ENCODE peak calls at places on chromosomes 16 and 17, in nine cellular contexts. One of them, this sample, is unnamed.

GRCh38 chr17:78981010-78981888 is 1.5 kb upstream of the LGALS3BP start:
- DNase-seq in AG04450: no peak
- DNase-seq in CD8-positive, alpha-beta T cell: no peak
- DNase-seq in left ventricle myocardium inferior: no peak
- DNase-seq in fibroblast of pulmonary artery: no peak
- DNase-seq in adrenal gland: no peak
- DNase-seq in hepatocyte: no peak
- DNase-seq in suprapubic skin: no peak
- DNase-seq in Caco-2: no peak
- DNase-seq in this sample: no peak

GRCh38 chr17:44374306-44375195 is 10.9 kb upstream of the FAM171A2 start:
- DNase-seq in fibroblast of pulmonary artery: no peak
- DNase-seq in CD8-positive, alpha-beta T cell: no peak
- DNase-seq in hepatocyte: peak; percentile 64
- DNase-seq in left ventricle myocardium inferior: no peak
- DNase-seq in Caco-2: no peak
- DNase-seq in suprapubic skin: no peak
- DNase-seq in adrenal gland: no peak
- DNase-seq in AG04450: no peak
- DNase-seq in this sample: no peak

GRCh38 chr16:56041556-56042140 is 149.6 kb upstream of the GNAO1 start:
- DNase-seq in suprapubic skin: no peak
- DNase-seq in Caco-2: peak; percentile 73
- DNase-seq in fibroblast of pulmonary artery: no peak
- DNase-seq in hepatocyte: peak; percentile 72
- DNase-seq in CD8-positive, alpha-beta T cell: no peak
- DNase-seq in left ventricle myocardium inferior: no peak
- DNase-seq in adrenal gland: no peak
- DNase-seq in AG04450: no peak
- DNase-seq in this sample: no peak

GRCh38 chr17:41758601-41759000 is 24.2 kb upstream of the HAP1 start:
- DNase-seq in fibroblast of pulmonary artery: no peak
- DNase-seq in adrenal gland: no peak
- DNase-seq in CD8-positive, alpha-beta T cell: no peak
- DNase-seq in AG04450: no peak
- DNase-seq in suprapubic skin: no peak
- DNase-seq in left ventricle myocardium inferior: no peak
- DNase-seq in Caco-2: no peak
- DNase-seq in hepatocyte: no peak
- DNase-seq in this sample: no peak

GRCh38 chr16:64983983-64984382 is 137.9 kb downstream of the CDH11 start:
- DNase-seq in hepatocyte: peak; percentile 81
- DNase-seq in left ventricle myocardium inferior: no peak
- DNase-seq in suprapubic skin: no peak
- DNase-seq in AG04450: peak; percentile 61
- DNase-seq in Caco-2: peak; percentile 51
- DNase-seq in CD8-positive, alpha-beta T cell: no peak
- DNase-seq in fibroblast of pulmonary artery: peak; percentile 90
- DNase-seq in adrenal gland: peak; percentile 10
- DNase-seq in this sample: no peak

GRCh38 chr17:50836826-50837225 is 1.4 kb downstream of the WFIKKN2 start:
- DNase-seq in fibroblast of pulmonary artery: no peak
- DNase-seq in CD8-positive, alpha-beta T cell: no peak
- DNase-seq in left ventricle myocardium inferior: no peak
- DNase-seq in suprapubic skin: no peak
- DNase-seq in hepatocyte: no peak
- DNase-seq in adrenal gland: no peak
- DNase-seq in AG04450: no peak
- DNase-seq in Caco-2: no peak
- DNase-seq in this sample: no peak

GRCh38 chr17:29162909-29163341 is 17.3 kb downstream of the MYO18A start:
- DNase-seq in hepatocyte: no peak
- DNase-seq in left ventricle myocardium inferior: no peak
- DNase-seq in adrenal gland: no peak
- DNase-seq in CD8-positive, alpha-beta T cell: no peak
- DNase-seq in Caco-2: no peak
- DNase-seq in suprapubic skin: no peak
- DNase-seq in AG04450: no peak
- DNase-seq in fibroblast of pulmonary artery: no peak
- DNase-seq in this sample: no peak

GRCh38 chr16:57728336-57729181 is 7.0 kb upstream of the KATNB1 start:
- DNase-seq in hepatocyte: no peak
- DNase-seq in left ventricle myocardium inferior: no peak
- DNase-seq in adrenal gland: no peak
- DNase-seq in suprapubic skin: no peak
- DNase-seq in fibroblast of pulmonary artery: no peak
- DNase-seq in AG04450: no peak
- DNase-seq in Caco-2: no peak
- DNase-seq in CD8-positive, alpha-beta T cell: no peak
- DNase-seq in this sample: no peak

GRCh38 chr16:77439106-77439505 is 4.3 kb upstream of the ADAMTS18 start:
- DNase-seq in adrenal gland: no peak
- DNase-seq in left ventricle myocardium inferior: no peak
- DNase-seq in Caco-2: no peak
- DNase-seq in suprapubic skin: no peak
- DNase-seq in fibroblast of pulmonary artery: no peak
- DNase-seq in hepatocyte: no peak
- DNase-seq in CD8-positive, alpha-beta T cell: no peak
- DNase-seq in AG04450: no peak
- DNase-seq in this sample: no peak

GRCh38 chr17:29569245-29569950 is 897 bp downstream of the TP53I13 start:
- DNase-seq in fibroblast of pulmonary artery: no peak
- DNase-seq in Caco-2: no peak
- DNase-seq in hepatocyte: no peak
- DNase-seq in left ventricle myocardium inferior: no peak
- DNase-seq in AG04450: no peak
- DNase-seq in adrenal gland: no peak
- DNase-seq in CD8-positive, alpha-beta T cell: no peak
- DNase-seq in suprapubic skin: peak; percentile 76
- DNase-seq in this sample: no peak

GRCh38 chr16:84294196-84295142 is at the start of gene WFDC1:
- DNase-seq in suprapubic skin: no peak
- DNase-seq in hepatocyte: peak; percentile 32
- DNase-seq in CD8-positive, alpha-beta T cell: no peak
- DNase-seq in AG04450: no peak
- DNase-seq in adrenal gland: peak; percentile 6
- DNase-seq in Caco-2: no peak
- DNase-seq in fibroblast of pulmonary artery: peak; percentile 20
- DNase-seq in left ventricle myocardium inferior: peak; percentile 19
- DNase-seq in this sample: no peak

GRCh38 chr17:69502488-69502887 is 88.0 kb downstream of the MAP2K6 start:
- DNase-seq in CD8-positive, alpha-beta T cell: no peak
- DNase-seq in hepatocyte: no peak
- DNase-seq in AG04450: no peak
- DNase-seq in adrenal gland: no peak
- DNase-seq in fibroblast of pulmonary artery: no peak
- DNase-seq in left ventricle myocardium inferior: no peak
- DNase-seq in suprapubic skin: no peak
- DNase-seq in Caco-2: no peak
- DNase-seq in this sample: no peak

GRCh38 chr17:69503711-69504110 is 89.2 kb downstream of the MAP2K6 start:
- DNase-seq in adrenal gland: no peak
- DNase-seq in CD8-positive, alpha-beta T cell: no peak
- DNase-seq in suprapubic skin: no peak
- DNase-seq in Caco-2: no peak
- DNase-seq in AG04450: no peak
- DNase-seq in fibroblast of pulmonary artery: no peak
- DNase-seq in hepatocyte: no peak
- DNase-seq in left ventricle myocardium inferior: no peak
- DNase-seq in this sample: no peak

GRCh38 chr17:69505740-69506139 is 91.2 kb downstream of the MAP2K6 start:
- DNase-seq in Caco-2: no peak
- DNase-seq in CD8-positive, alpha-beta T cell: no peak
- DNase-seq in adrenal gland: no peak
- DNase-seq in hepatocyte: no peak
- DNase-seq in suprapubic skin: no peak
- DNase-seq in AG04450: no peak
- DNase-seq in left ventricle myocardium inferior: no peak
- DNase-seq in fibroblast of pulmonary artery: no peak
- DNase-seq in this sample: no peak

GRCh38 chr17:69508814-69509213 is 94.3 kb downstream of the MAP2K6 start:
- DNase-seq in Caco-2: no peak
- DNase-seq in left ventricle myocardium inferior: no peak
- DNase-seq in suprapubic skin: no peak
- DNase-seq in adrenal gland: no peak
- DNase-seq in CD8-positive, alpha-beta T cell: no peak
- DNase-seq in fibroblast of pulmonary artery: no peak
- DNase-seq in AG04450: no peak
- DNase-seq in hepatocyte: no peak
- DNase-seq in this sample: no peak

GRCh38 chr17:69506489-69506888 is 92.0 kb downstream of the MAP2K6 start:
- DNase-seq in CD8-positive, alpha-beta T cell: no peak
- DNase-seq in left ventricle myocardium inferior: no peak
- DNase-seq in hepatocyte: no peak
- DNase-seq in AG04450: no peak
- DNase-seq in Caco-2: peak; percentile 25
- DNase-seq in suprapubic skin: no peak
- DNase-seq in fibroblast of pulmonary artery: no peak
- DNase-seq in adrenal gland: no peak
- DNase-seq in this sample: no peak
- TF ChIP-seq CTCF in CD8-positive, alpha-beta T cell: no peak
- TF ChIP-seq CTCF in left ventricle myocardium inferior: peak; percentile 14
- TF ChIP-seq CTCF in hepatocyte: peak; percentile 3
- TF ChIP-seq CTCF in AG04450: peak; percentile 48
- TF ChIP-seq CTCF in Caco-2: peak; percentile 50
- TF ChIP-seq CTCF in suprapubic skin: no peak
- TF ChIP-seq CTCF in fibroblast of pulmonary artery: peak; percentile 17
- TF ChIP-seq CTCF in adrenal gland: no peak
- TF ChIP-seq CTCF in this sample: no peak

GRCh38 chr16:30142672-30143346 is 19.8 kb upstream of the MAPK3 start:
- DNase-seq in left ventricle myocardium inferior: no peak
- DNase-seq in Caco-2: peak; percentile 23
- DNase-seq in adrenal gland: peak; percentile 41
- DNase-seq in AG04450: no peak
- DNase-seq in suprapubic skin: no peak
- DNase-seq in hepatocyte: peak; percentile 16
- DNase-seq in CD8-positive, alpha-beta T cell: peak; percentile 28
- DNase-seq in fibroblast of pulmonary artery: no peak
- DNase-seq in this sample: no peak
- TF ChIP-seq CTCF in left ventricle myocardium inferior: no peak
- TF ChIP-seq CTCF in Caco-2: no peak
- TF ChIP-seq CTCF in adrenal gland: no peak
- TF ChIP-seq CTCF in AG04450: no peak
- TF ChIP-seq CTCF in suprapubic skin: no peak
- TF ChIP-seq CTCF in hepatocyte: peak; percentile 22
- TF ChIP-seq CTCF in CD8-positive, alpha-beta T cell: peak; percentile 44
- TF ChIP-seq CTCF in fibroblast of pulmonary artery: no peak
- TF ChIP-seq CTCF in this sample: peak; percentile 42

GRCh38 chr17:8955021-8955420 is 10.5 kb downstream of the PIK3R5 start:
- DNase-seq in suprapubic skin: no peak
- DNase-seq in hepatocyte: no peak
- DNase-seq in adrenal gland: no peak
- DNase-seq in left ventricle myocardium inferior: no peak
- DNase-seq in AG04450: no peak
- DNase-seq in Caco-2: no peak
- DNase-seq in fibroblast of pulmonary artery: no peak
- DNase-seq in CD8-positive, alpha-beta T cell: no peak
- DNase-seq in this sample: no peak

GRCh38 chr17:8957721-8958120 is 7.8 kb downstream of the PIK3R5 start:
- DNase-seq in left ventricle myocardium inferior: no peak
- DNase-seq in CD8-positive, alpha-beta T cell: no peak
- DNase-seq in suprapubic skin: no peak
- DNase-seq in Caco-2: no peak
- DNase-seq in fibroblast of pulmonary artery: no peak
- DNase-seq in AG04450: no peak
- DNase-seq in hepatocyte: no peak
- DNase-seq in adrenal gland: no peak
- DNase-seq in this sample: no peak

GRCh38 chr17:8955560-8955959 is 9.9 kb downstream of the PIK3R5 start:
- DNase-seq in suprapubic skin: no peak
- DNase-seq in adrenal gland: peak; percentile 35
- DNase-seq in left ventricle myocardium inferior: no peak
- DNase-seq in Caco-2: no peak
- DNase-seq in AG04450: no peak
- DNase-seq in CD8-positive, alpha-beta T cell: no peak
- DNase-seq in fibroblast of pulmonary artery: no peak
- DNase-seq in hepatocyte: no peak
- DNase-seq in this sample: no peak

GRCh38 chr17:8954339-8954738 is 11.2 kb downstream of the PIK3R5 start:
- DNase-seq in suprapubic skin: no peak
- DNase-seq in adrenal gland: peak; percentile 60
- DNase-seq in CD8-positive, alpha-beta T cell: peak; percentile 90
- DNase-seq in left ventricle myocardium inferior: peak; percentile 64
- DNase-seq in hepatocyte: no peak
- DNase-seq in AG04450: no peak
- DNase-seq in Caco-2: no peak
- DNase-seq in fibroblast of pulmonary artery: no peak
- DNase-seq in this sample: peak; percentile 79

DNA sequence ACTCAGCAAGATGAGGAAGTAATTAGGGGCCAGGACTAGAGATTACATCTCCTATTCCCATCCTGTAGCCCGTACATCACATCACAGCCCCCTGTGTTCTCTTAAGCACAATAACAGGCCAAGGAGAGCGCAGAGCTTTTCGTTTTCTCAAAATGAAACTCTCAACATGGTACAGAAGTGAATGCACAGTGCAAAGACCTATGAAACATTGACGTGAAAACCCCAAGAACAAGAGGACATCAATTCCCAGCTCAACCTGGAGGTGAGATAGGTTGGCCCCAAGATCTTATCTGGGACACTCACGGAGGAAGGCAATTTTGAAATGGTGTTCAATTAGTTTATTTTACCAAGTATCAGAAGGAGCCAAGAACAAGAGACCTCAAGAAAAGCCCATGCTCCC is 9.0 kb downstream of the PIK3R5 start:
- DNase-seq in left ventricle myocardium inferior: no peak
- DNase-seq in CD8-positive, alpha-beta T cell: no peak
- DNase-seq in suprapubic skin: no peak
- DNase-seq in AG04450: no peak
- DNase-seq in hepatocyte: no peak
- DNase-seq in fibroblast of pulmonary artery: no peak
- DNase-seq in Caco-2: no peak
- DNase-seq in adrenal gland: no peak
- DNase-seq in this sample: no peak
- TF ChIP-seq CTCF in left ventricle myocardium inferior: no peak
- TF ChIP-seq CTCF in CD8-positive, alpha-beta T cell: no peak
- TF ChIP-seq CTCF in suprapubic skin: no peak
- TF ChIP-seq CTCF in AG04450: no peak
- TF ChIP-seq CTCF in hepatocyte: no peak
- TF ChIP-seq CTCF in fibroblast of pulmonary artery: no peak
- TF ChIP-seq CTCF in Caco-2: no peak
- TF ChIP-seq CTCF in adrenal gland: no peak
- TF ChIP-seq CTCF in this sample: no peak

DNA sequence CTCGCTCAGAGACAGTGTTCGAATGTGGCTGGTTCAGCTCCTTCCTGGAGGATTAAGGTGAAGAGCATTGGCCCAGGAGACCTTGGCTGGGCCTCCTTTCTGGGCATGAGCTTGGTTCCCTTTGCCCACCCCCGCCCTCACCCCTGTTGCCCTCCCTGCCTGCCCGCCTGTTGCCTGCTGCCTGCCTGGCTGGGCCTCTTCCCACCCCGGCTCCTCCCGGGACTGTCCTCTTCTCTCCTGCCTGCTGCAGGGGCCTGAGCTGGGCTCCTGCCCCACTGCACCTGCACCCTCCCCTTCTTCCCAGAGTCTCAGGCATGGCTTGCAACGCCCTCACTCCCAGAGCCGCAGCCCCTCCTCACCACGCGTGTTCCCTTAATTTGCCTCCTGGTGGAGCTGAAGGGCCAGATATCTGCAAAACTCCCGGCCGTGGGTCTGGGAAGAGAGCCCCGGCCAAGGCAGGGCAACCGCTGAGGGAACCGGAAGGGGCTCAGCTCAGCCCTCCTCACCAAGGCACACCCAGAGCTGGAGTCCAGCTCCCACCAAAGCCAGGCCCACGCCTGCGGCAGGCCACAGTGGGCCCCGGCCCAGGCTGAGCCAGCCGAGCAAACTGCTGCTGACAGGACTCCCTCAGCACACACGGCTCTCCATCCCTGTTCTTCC is 31.2 kb downstream of the MNT start:
- DNase-seq in Caco-2: peak; percentile 40
- DNase-seq in hepatocyte: no peak
- DNase-seq in left ventricle myocardium inferior: no peak
- DNase-seq in CD8-positive, alpha-beta T cell: no peak
- DNase-seq in adrenal gland: no peak
- DNase-seq in suprapubic skin: no peak
- DNase-seq in fibroblast of pulmonary artery: peak; percentile 31
- DNase-seq in AG04450: no peak
- DNase-seq in this sample: no peak
- TF ChIP-seq CTCF in Caco-2: no peak
- TF ChIP-seq CTCF in hepatocyte: peak; percentile 3
- TF ChIP-seq CTCF in left ventricle myocardium inferior: no peak
- TF ChIP-seq CTCF in CD8-positive, alpha-beta T cell: no peak
- TF ChIP-seq CTCF in adrenal gland: no peak
- TF ChIP-seq CTCF in suprapubic skin: no peak
- TF ChIP-seq CTCF in fibroblast of pulmonary artery: peak; percentile 23
- TF ChIP-seq CTCF in AG04450: peak; percentile 15
- TF ChIP-seq CTCF in this sample: no peak